ENCODE peak calls at places on chromosomes 16 and 17, in five cellular contexts. U is tibial nerve, Q is heart left ventricle, F is GM12878, W is esophagus muscularis mucosa. H is an unnamed sample. For H3K9me3, the result is how much of the 10 kb centered on the place peaks cover.

GRCh38 chr17:10798332-10798749 is 5.6 kb downstream of the TMEM238L start:
- DNase-seq in U (no peak), Q (no peak), F (no peak), W (no peak), H (peak)

GRCh38 chr17:37530420-37530819 is 40.7 kb downstream of the DUSP14 start:
- DNase-seq in U (no peak), Q (no peak), F (no peak), W (no peak), H (no peak)

GRCh38 chr17:9371019-9371418 is 204.6 kb downstream of the STX8 start:
- DNase-seq in U (no peak), Q (no peak), F (peak), W (no peak), H (no peak)

GRCh38 chr17:6070280-6070894 is at the start of gene WSCD1:
- DNase-seq in U (no peak), Q (no peak), F (no peak), W (no peak), H (no peak)

GRCh38 chr17:53218723-53219122 is 604.0 kb upstream of the KIF2B start:
- DNase-seq in U (no peak), Q (no peak), F (no peak), W (no peak), H (no peak)

GRCh38 chr16:56246051-56246817 is 54.9 kb downstream of the GNAO1 start:
- DNase-seq in U (peak), Q (no peak), F (no peak), W (no peak), H (no peak)

GRCh38 chr16:74582984-74583383 is 23.9 kb downstream of the GLG1 start:
- DNase-seq in U (no peak), Q (no peak), F (no peak), W (no peak), H (no peak)

GRCh38 chr16:73177896-73178295 is 130.0 kb upstream of the ZFHX3 start:
- DNase-seq in U (no peak), Q (no peak), F (no peak), W (no peak), H (no peak)

GRCh38 chr17:57269598-57270255 is 13.4 kb downstream of the MSI2 start:
- DNase-seq in U (no peak), Q (no peak), F (no peak), W (no peak), H (no peak)

GRCh38 chr17:34859652-34860051 is 101.6 kb downstream of the CCT6B start:
- DNase-seq in U (no peak), Q (no peak), F (no peak), W (no peak), H (no peak)

GRCh38 chr16:89040391-89040790 is 53.3 kb upstream of the ACSF3 start:
- DNase-seq in U (no peak), Q (peak), F (no peak), W (no peak), H (no peak)

GRCh38 chr17:17899486-17899885 is 62.7 kb upstream of the SREBF1 start:
- DNase-seq in U (no peak), Q (no peak), F (no peak), W (no peak), H (no peak)

GRCh38 chr16:71723537-71724319 is 773 bp downstream of the PHLPP2 start:
- DNase-seq in U (peak), Q (peak), F (no peak), W (no peak), H (peak)
- TF ChIP-seq POLR2A in U (peak), Q (peak), F (peak), W (no peak), H (no peak)

DNA sequence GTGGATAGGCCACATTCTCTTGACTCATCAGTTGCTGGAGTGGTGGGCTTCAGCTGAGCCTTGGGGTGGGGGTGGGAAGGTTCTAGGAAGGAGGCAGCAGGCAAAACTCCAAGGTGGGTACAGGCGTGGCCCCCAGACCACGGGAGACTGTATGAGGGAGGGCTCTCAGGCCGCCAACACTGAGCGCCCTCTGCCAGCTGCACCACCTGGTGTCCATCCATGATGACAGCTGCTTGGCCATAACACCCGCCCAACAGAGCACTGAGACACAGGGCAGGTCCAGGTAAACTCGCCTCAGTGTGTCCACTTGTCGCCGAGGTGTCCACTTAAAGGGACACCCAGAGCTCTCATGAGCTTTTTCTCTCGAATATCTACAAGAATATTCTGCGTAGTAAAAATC is 133.5 kb downstream of the C16orf95 start:
- DNase-seq in U (no peak), Q (no peak), F (no peak), W (no peak), H (no peak)
- TF ChIP-seq CTCF in U (no peak), Q (no peak), F (peak), W (no peak), H (no peak)

DNA sequence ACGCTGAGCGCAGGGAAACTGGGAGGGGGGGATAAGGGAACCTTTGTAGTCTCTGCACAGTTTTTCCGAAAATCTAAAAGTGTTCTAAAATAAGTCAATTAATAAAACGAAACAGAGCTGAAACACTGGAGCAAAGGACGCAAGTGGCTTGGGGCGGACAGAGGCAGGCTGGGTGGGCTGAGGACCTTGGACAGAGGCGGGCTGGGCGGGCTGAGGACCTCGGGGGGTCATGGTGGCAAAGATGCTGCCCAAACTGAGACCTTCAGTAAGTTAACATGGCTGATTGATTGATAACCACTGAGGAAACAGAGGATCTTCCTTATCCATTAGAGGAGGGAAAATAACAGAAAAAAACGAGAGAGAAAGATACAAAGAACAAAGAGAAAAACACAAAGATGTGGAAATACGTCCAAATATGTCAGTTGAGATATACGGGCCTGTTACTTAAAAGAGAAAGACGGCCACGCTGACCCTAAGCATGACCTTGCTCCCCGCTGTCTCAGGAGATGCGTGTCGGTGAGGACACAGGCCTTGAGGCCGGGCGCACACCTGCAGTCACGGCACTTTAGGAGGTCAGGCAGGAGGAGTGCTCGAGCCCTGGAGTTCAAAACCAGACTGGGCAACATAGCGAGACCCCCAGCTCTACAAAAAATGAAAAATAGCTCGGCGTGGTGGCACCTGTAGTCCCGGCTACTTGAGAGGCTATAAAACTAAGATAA is 76.1 kb upstream of the GNG13 start:
- DNase-seq in U (no peak), Q (peak), F (no peak), W (no peak), H (no peak)
- H3K9me3 ChIP-seq in U (under half), Q (under half), F (under half), W (under half), H (under half)

GRCh38 chr17:42980766-42981397 is 517 bp downstream of the RUNDC1 start:
- DNase-seq in U (no peak), Q (peak), F (peak), W (no peak), H (peak)

GRCh38 chr17:42984486-42984885 is 4.1 kb downstream of the RUNDC1 start:
- DNase-seq in U (no peak), Q (no peak), F (no peak), W (no peak), H (peak)

GRCh38 chr17:42979511-42980273 is at the start of gene PTGES3L:
- DNase-seq in U (no peak), Q (peak), F (no peak), W (no peak), H (peak)

GRCh38 chr17:42982266-42982665 is 1.9 kb downstream of the RUNDC1 start:
- DNase-seq in U (no peak), Q (no peak), F (no peak), W (no peak), H (peak)

GRCh38 chr17:42980274-42980765 is at the start of gene RUNDC1:
- DNase-seq in U (peak), Q (peak), F (peak), W (peak), H (peak)
- TF ChIP-seq POLR2A in U (peak), Q (peak), F (peak), W (peak), H (peak)

GRCh38 chr16:27070776-27071175 is 4.0 kb downstream of the C16orf82 start:
- DNase-seq in U (no peak), Q (no peak), F (no peak), W (no peak), H (no peak)
- TF ChIP-seq CTCF in U (no peak), Q (no peak), F (no peak), W (no peak), H (no peak)

GRCh38 chr16:3383045-3383448 is 17.8 kb downstream of the ZSCAN32 start:
- DNase-seq in U (no peak), Q (no peak), F (no peak), W (no peak), H (no peak)
- H3K9me3 ChIP-seq in U (half or more), Q (half or more), F (half or more), W (half or more), H (under half)

DNA sequence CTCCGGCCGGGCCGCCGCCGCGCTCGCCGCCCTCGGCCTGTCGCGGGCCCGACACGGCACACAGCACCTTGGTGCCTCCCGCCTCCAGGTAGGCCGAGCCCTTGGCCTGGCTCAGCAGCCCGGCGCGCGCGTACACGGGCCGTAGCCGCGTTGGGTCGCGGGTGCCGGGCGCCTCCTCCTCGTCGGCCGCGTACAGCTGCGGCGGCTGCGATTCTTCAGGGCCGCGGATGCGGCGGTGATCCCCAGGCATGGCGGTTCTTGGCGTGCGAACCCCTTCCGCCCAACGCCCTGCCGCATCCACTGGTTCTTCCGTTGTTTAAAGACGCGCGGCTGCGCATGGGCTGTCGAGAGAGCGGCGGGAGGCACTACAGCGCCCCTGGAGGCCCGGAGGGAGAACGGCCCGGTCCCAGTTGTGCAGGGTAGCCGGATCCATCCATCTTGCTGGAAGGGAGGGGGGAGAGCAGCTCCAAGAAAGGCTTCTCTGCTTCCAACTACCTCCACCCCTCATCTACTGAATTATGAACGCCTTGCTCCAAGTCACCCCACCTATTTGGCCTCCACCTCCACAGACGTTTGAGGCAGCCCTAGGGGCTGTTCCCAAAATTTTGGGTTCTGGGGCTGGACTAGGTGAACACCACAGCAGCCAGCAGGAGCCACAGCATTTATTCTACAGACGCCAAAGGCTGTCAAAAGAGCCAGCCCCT is at the start of gene EXOSC6:
- DNase-seq in U (peak), Q (peak), F (peak), W (peak), H (peak)
- TF ChIP-seq POLR2A in U (peak), Q (peak), F (peak), W (no peak), H (peak)

DNA sequence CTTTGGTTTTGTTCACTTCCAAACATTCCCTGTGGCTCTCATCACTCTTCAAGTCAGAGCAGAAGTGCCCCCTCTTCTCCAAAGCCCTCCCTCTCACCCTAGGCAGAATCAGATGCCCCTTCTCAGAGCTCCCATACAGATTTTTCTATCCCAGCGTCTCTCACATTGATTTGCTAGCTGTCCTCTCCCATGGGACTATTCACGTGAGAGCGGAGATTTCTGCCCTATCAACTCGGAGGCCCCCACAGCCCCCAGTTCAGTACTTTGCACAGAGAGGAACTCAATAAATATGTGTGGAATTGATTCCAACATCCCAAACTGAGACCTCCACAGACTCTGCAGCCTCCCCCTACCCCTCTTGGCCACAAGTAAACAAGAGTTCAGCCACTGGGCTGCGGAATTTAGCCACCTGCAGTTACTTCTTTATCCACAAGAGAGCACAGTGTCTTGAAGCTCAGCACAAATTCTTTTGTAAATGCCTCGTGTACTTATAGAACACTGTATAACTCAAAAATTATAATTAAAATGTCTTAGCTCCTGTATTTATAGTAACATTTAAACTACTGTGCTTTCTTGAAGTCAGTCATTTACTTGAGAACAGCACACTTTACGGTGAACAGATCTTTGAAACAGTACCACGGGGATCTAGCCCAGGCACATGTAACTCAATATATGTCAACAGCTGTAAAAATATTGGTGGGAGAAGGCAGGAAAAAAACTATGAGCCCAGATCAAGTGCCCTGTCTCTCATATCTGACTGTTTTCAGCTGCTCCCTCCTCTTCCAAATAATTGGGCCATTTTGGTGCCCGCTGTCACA is 182.9 kb downstream of the C16orf78 start:
- DNase-seq in U (no peak), Q (no peak), F (no peak), W (no peak), H (no peak)
- TF ChIP-seq CTCF in U (peak), Q (peak), F (peak), W (peak), H (peak)

GRCh38 chr16:853306-853705 is 52.8 kb upstream of the GNG13 start:
- DNase-seq in U (no peak), Q (peak), F (no peak), W (no peak), H (no peak)
- H3K9me3 ChIP-seq in U (under half), Q (under half), F (under half), W (under half), H (under half)

GRCh38 chr17:82318169-82318498 is 726 bp upstream of the CD7 start:
- DNase-seq in U (no peak), Q (no peak), F (no peak), W (no peak), H (no peak)
- TF ChIP-seq POLR2A in U (no peak), Q (no peak), F (no peak), W (no peak), H (no peak)

H was measured in prostate gland.